ENCODE peak calls at places on chromosome 17, in eight cellular contexts. One of them, this sample, is unnamed.

GRCh38 chr17:65235284-65235683 is 98.1 kb downstream of the RGS9 start:
- DNase-seq in adrenal gland: peak
- DNase-seq in tibial artery: no peak
- DNase-seq in RWPE1: no peak
- DNase-seq in body of pancreas: no peak
- DNase-seq in AG04450: no peak
- DNase-seq in spleen: no peak
- DNase-seq in stomach: no peak
- DNase-seq in this sample: no peak

GRCh38 chr17:37212184-37212583 is 163.6 kb upstream of the C17orf78 start:
- DNase-seq in adrenal gland: no peak
- DNase-seq in tibial artery: no peak
- DNase-seq in RWPE1: no peak
- DNase-seq in body of pancreas: no peak
- DNase-seq in AG04450: no peak
- DNase-seq in spleen: no peak
- DNase-seq in stomach: no peak
- DNase-seq in this sample: no peak

GRCh38 chr17:60817187-60817586 is 139.5 kb downstream of the BCAS3 start:
- DNase-seq in adrenal gland: no peak
- DNase-seq in tibial artery: no peak
- DNase-seq in RWPE1: peak
- DNase-seq in body of pancreas: no peak
- DNase-seq in AG04450: peak
- DNase-seq in spleen: no peak
- DNase-seq in stomach: no peak
- DNase-seq in this sample: no peak

GRCh38 chr17:61415374-61416210 is 15.9 kb downstream of the TBX2 start:
- DNase-seq in adrenal gland: no peak
- DNase-seq in tibial artery: no peak
- DNase-seq in RWPE1: no peak
- DNase-seq in body of pancreas: no peak
- DNase-seq in AG04450: no peak
- DNase-seq in spleen: no peak
- DNase-seq in stomach: peak
- DNase-seq in this sample: no peak

GRCh38 chr17:41666336-41666680 is 22.4 kb upstream of the EIF1 start:
- DNase-seq in adrenal gland: peak
- DNase-seq in tibial artery: no peak
- DNase-seq in RWPE1: no peak
- DNase-seq in body of pancreas: peak
- DNase-seq in AG04450: peak
- DNase-seq in spleen: peak
- DNase-seq in stomach: no peak
- DNase-seq in this sample: no peak

GRCh38 chr17:31695456-31696090 is 163.5 kb downstream of the COPRS start:
- DNase-seq in adrenal gland: no peak
- DNase-seq in tibial artery: no peak
- DNase-seq in RWPE1: no peak
- DNase-seq in body of pancreas: no peak
- DNase-seq in AG04450: no peak
- DNase-seq in spleen: no peak
- DNase-seq in stomach: no peak
- DNase-seq in this sample: no peak

GRCh38 chr17:66441012-66441703 is 138.7 kb downstream of the PRKCA start:
- DNase-seq in adrenal gland: no peak
- DNase-seq in tibial artery: no peak
- DNase-seq in RWPE1: no peak
- DNase-seq in body of pancreas: no peak
- DNase-seq in AG04450: no peak
- DNase-seq in spleen: no peak
- DNase-seq in stomach: no peak
- DNase-seq in this sample: no peak

GRCh38 chr17:16923904-16924700 is 47.8 kb downstream of the TNFRSF13B start:
- DNase-seq in adrenal gland: no peak
- DNase-seq in tibial artery: peak
- DNase-seq in RWPE1: no peak
- DNase-seq in body of pancreas: no peak
- DNase-seq in AG04450: no peak
- DNase-seq in spleen: peak
- DNase-seq in stomach: peak
- DNase-seq in this sample: no peak

GRCh38 chr17:43839670-43840101 is 6.7 kb upstream of the MPP3 start:
- DNase-seq in adrenal gland: no peak
- DNase-seq in tibial artery: no peak
- DNase-seq in RWPE1: peak
- DNase-seq in body of pancreas: peak
- DNase-seq in AG04450: no peak
- DNase-seq in spleen: peak
- DNase-seq in stomach: peak
- DNase-seq in this sample: no peak

GRCh38 chr17:40340880-40341807 is 23.4 kb downstream of the GJD3 start:
- DNase-seq in adrenal gland: peak
- DNase-seq in tibial artery: peak
- DNase-seq in RWPE1: peak
- DNase-seq in body of pancreas: peak
- DNase-seq in AG04450: no peak
- DNase-seq in spleen: peak
- DNase-seq in stomach: peak
- DNase-seq in this sample: peak

GRCh38 chr17:27770877-27771276 is 29.5 kb downstream of the NOS2 start:
- DNase-seq in adrenal gland: no peak
- DNase-seq in tibial artery: no peak
- DNase-seq in RWPE1: no peak
- DNase-seq in body of pancreas: no peak
- DNase-seq in AG04450: no peak
- DNase-seq in spleen: no peak
- DNase-seq in stomach: no peak
- DNase-seq in this sample: no peak

GRCh38 chr17:75088902-75089417 is 1.2 kb downstream of the SLC16A5 start:
- DNase-seq in adrenal gland: no peak
- DNase-seq in tibial artery: no peak
- DNase-seq in RWPE1: no peak
- DNase-seq in body of pancreas: no peak
- DNase-seq in AG04450: no peak
- DNase-seq in spleen: no peak
- DNase-seq in stomach: peak
- DNase-seq in this sample: no peak

GRCh38 chr17:48719642-48720262 is 2.6 kb downstream of the PRAC1 start:
- DNase-seq in adrenal gland: no peak
- DNase-seq in tibial artery: no peak
- DNase-seq in RWPE1: no peak
- DNase-seq in body of pancreas: no peak
- DNase-seq in AG04450: no peak
- DNase-seq in spleen: no peak
- DNase-seq in stomach: no peak
- DNase-seq in this sample: no peak

GRCh38 chr17:73232587-73233373 is 28.9 kb downstream of the CPSF4L start:
- DNase-seq in adrenal gland: peak
- DNase-seq in tibial artery: no peak
- DNase-seq in RWPE1: peak
- DNase-seq in body of pancreas: peak
- DNase-seq in AG04450: no peak
- DNase-seq in spleen: peak
- DNase-seq in stomach: peak
- DNase-seq in this sample: no peak

GRCh38 chr17:16923097-16923903 is 48.6 kb downstream of the TNFRSF13B start:
- DNase-seq in adrenal gland: no peak
- DNase-seq in tibial artery: peak
- DNase-seq in RWPE1: no peak
- DNase-seq in body of pancreas: peak
- DNase-seq in AG04450: no peak
- DNase-seq in spleen: peak
- DNase-seq in stomach: peak
- DNase-seq in this sample: no peak

GRCh38 chr17:36736201-36737156 is 135.1 kb downstream of the MRM1 start:
- DNase-seq in adrenal gland: no peak
- DNase-seq in tibial artery: no peak
- DNase-seq in RWPE1: no peak
- DNase-seq in body of pancreas: no peak
- DNase-seq in AG04450: no peak
- DNase-seq in spleen: peak
- DNase-seq in stomach: no peak
- DNase-seq in this sample: no peak

GRCh38 chr17:7834554-7834890 is 505 bp downstream of the KDM6B start:
- DNase-seq in adrenal gland: peak
- DNase-seq in tibial artery: peak
- DNase-seq in RWPE1: no peak
- DNase-seq in body of pancreas: peak
- DNase-seq in AG04450: no peak
- DNase-seq in spleen: peak
- DNase-seq in stomach: peak
- DNase-seq in this sample: peak

DNA sequence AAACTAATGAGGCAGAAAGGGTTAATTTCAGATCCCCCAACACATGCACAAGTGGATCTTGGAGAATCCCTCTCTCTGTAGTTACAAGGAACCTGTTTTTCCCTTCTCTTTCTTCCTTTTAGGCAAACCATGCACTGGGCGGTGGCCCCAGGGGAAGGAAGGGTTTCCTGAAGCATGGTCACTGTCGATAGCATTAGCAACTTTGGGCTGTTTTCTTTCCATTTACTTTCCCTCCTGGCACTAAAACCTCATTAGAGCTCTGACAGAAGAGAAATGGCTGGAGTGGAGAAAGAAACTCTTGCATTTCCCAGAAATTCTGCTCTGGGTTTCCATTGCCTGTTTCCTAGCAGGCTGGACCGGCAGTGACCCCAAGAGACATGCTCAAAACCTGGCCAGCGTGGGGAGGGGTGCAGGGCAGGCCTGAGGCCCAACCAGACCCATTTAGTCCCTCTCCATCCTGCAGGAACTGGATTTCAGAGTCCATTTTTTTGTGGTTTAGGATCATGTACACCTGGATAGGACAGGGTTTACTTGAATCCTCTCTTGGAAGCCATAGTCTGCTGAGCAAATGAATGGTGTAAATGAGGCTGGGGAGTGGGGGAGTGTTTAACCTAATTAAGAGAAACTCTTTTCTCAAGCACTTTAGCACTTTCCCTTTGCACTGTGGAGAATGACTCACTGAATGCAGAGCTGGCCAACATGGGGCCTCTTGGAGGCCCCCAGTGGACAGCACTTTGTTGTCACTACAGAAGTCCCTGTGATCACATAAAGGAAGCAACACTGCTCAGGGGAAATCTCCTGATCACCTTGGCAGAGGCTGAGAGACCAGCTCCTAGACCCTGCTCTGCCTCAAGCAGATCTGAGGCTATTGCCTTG is 230.5 kb upstream of the CCL2 start:
- DNase-seq in adrenal gland: no peak
- DNase-seq in tibial artery: no peak
- DNase-seq in RWPE1: no peak
- DNase-seq in body of pancreas: no peak
- DNase-seq in AG04450: no peak
- DNase-seq in spleen: no peak
- DNase-seq in stomach: no peak
- DNase-seq in this sample: no peak
- H3K27ac ChIP-seq in adrenal gland: no peak
- H3K27ac ChIP-seq in tibial artery: no peak
- H3K27ac ChIP-seq in RWPE1: no peak
- H3K27ac ChIP-seq in body of pancreas: no peak
- H3K27ac ChIP-seq in AG04450: no peak
- H3K27ac ChIP-seq in spleen: no peak
- H3K27ac ChIP-seq in stomach: no peak
- H3K27ac ChIP-seq in this sample: no peak

GRCh38 chr17:81831957-81832607 is 1.0 kb downstream of the MCRIP1 start:
- DNase-seq in adrenal gland: peak
- DNase-seq in tibial artery: peak
- DNase-seq in RWPE1: no peak
- DNase-seq in body of pancreas: peak
- DNase-seq in AG04450: no peak
- DNase-seq in spleen: peak
- DNase-seq in stomach: no peak
- DNase-seq in this sample: no peak

GRCh38 chr17:81829858-81830257 is 3.2 kb downstream of the MCRIP1 start:
- DNase-seq in adrenal gland: no peak
- DNase-seq in tibial artery: no peak
- DNase-seq in RWPE1: no peak
- DNase-seq in body of pancreas: no peak
- DNase-seq in AG04450: no peak
- DNase-seq in spleen: no peak
- DNase-seq in stomach: no peak
- DNase-seq in this sample: no peak

GRCh38 chr17:81833160-81833920 is at the start of gene MCRIP1:
- DNase-seq in adrenal gland: peak
- DNase-seq in tibial artery: peak
- DNase-seq in RWPE1: peak
- DNase-seq in body of pancreas: peak
- DNase-seq in AG04450: peak
- DNase-seq in spleen: peak
- DNase-seq in stomach: peak
- DNase-seq in this sample: peak

GRCh38 chr17:81832608-81833159 is 407 bp downstream of the MCRIP1 start:
- DNase-seq in adrenal gland: peak
- DNase-seq in tibial artery: peak
- DNase-seq in RWPE1: no peak
- DNase-seq in body of pancreas: no peak
- DNase-seq in AG04450: no peak
- DNase-seq in spleen: peak
- DNase-seq in stomach: no peak
- DNase-seq in this sample: no peak

DNA sequence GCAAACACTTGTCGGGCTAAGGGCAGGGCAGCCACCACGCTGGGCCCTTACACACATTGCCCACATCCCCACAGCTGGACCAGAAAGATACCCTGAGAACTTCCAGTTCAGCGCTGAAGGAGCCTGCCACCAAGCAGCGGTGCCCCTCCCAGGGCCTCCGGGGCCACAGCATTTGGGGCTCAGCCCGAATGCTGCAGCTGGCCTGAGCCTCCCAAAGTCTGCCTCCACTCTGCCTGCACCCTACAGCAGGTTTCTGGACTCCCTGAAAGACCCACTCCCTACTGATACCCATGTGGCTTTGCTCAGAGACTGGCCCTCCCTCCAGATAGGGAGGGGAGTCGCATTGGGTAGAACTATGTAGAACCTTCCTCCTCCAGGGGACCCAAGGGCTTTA is 1.5 kb downstream of the MCRIP1 start:
- DNase-seq in adrenal gland: no peak
- DNase-seq in tibial artery: no peak
- DNase-seq in RWPE1: no peak
- DNase-seq in body of pancreas: no peak
- DNase-seq in AG04450: no peak
- DNase-seq in spleen: peak
- DNase-seq in stomach: no peak
- DNase-seq in this sample: no peak
- H3K27ac ChIP-seq in adrenal gland: peak
- H3K27ac ChIP-seq in tibial artery: peak
- H3K27ac ChIP-seq in RWPE1: peak
- H3K27ac ChIP-seq in body of pancreas: peak
- H3K27ac ChIP-seq in AG04450: no peak
- H3K27ac ChIP-seq in spleen: no peak
- H3K27ac ChIP-seq in stomach: peak
- H3K27ac ChIP-seq in this sample: peak

GRCh38 chr17:8961861-8962260 is 3.6 kb downstream of the PIK3R5 start:
- DNase-seq in adrenal gland: no peak
- DNase-seq in tibial artery: no peak
- DNase-seq in RWPE1: no peak
- DNase-seq in body of pancreas: no peak
- DNase-seq in AG04450: no peak
- DNase-seq in spleen: no peak
- DNase-seq in stomach: no peak
- DNase-seq in this sample: no peak
- H3K27ac ChIP-seq in adrenal gland: no peak
- H3K27ac ChIP-seq in tibial artery: no peak
- H3K27ac ChIP-seq in RWPE1: no peak
- H3K27ac ChIP-seq in body of pancreas: no peak
- H3K27ac ChIP-seq in AG04450: no peak
- H3K27ac ChIP-seq in spleen: no peak
- H3K27ac ChIP-seq in stomach: no peak
- H3K27ac ChIP-seq in this sample: no peak

GRCh38 chr17:77356109-77356689 is 215.4 kb downstream of the SEC14L1 start:
- DNase-seq in adrenal gland: peak
- DNase-seq in tibial artery: no peak
- DNase-seq in RWPE1: peak
- DNase-seq in body of pancreas: no peak
- DNase-seq in AG04450: no peak
- DNase-seq in spleen: no peak
- DNase-seq in stomach: peak
- DNase-seq in this sample: no peak
- H3K27ac ChIP-seq in adrenal gland: peak
- H3K27ac ChIP-seq in tibial artery: peak
- H3K27ac ChIP-seq in RWPE1: peak
- H3K27ac ChIP-seq in body of pancreas: peak
- H3K27ac ChIP-seq in AG04450: peak
- H3K27ac ChIP-seq in spleen: no peak
- H3K27ac ChIP-seq in stomach: peak
- H3K27ac ChIP-seq in this sample: no peak